ENCODE peak calls at places on chromosomes 4 and X, in five cellular contexts. X is breast epithelium; O is HT1080; J is heart right ventricle; Q is activated CD8-positive, alpha-beta memory T cell treated with anti-CD3 and anti-CD28 coated beads, Interleukin-2, amount 50 U/mL, for 4 hours. U is an unnamed sample.

GRCh38 chrX:54044877-54045328 is 630 bp upstream of the PHF8 start:
- DNase-seq in O (no peak), X (no peak), Q (no peak), J (no peak), U (no peak)

GRCh38 chr4:82745173-82745842 is 53.3 kb downstream of the SCD5 start:
- DNase-seq in J (no peak), X (peak), Q (no peak), O (no peak), U (no peak)

GRCh38 chr4:102449751-102450352 is 51.3 kb upstream of the NFKB1 start:
- DNase-seq in Q (peak), O (peak), J (no peak), X (no peak), U (no peak)

GRCh38 chrX:106730385-106730784 is 3.9 kb downstream of the RNF128 start:
- DNase-seq in O (no peak), X (no peak), J (no peak), Q (no peak), U (no peak)

GRCh38 chrX:70998402-70999027 is 67.6 kb upstream of the SLC7A3 start:
- DNase-seq in J (no peak), O (peak), Q (peak), X (peak), U (no peak)

GRCh38 chr4:54152846-54153600 is 53.1 kb downstream of the GSX2 start:
- DNase-seq in J (no peak), X (peak), Q (no peak), O (peak), U (no peak)

GRCh38 chr4:140094701-140095420 is 59.1 kb downstream of the MAML3 start:
- DNase-seq in Q (peak), X (peak), J (peak), O (peak), U (peak)

GRCh38 chrX:110563276-110563675 is 204.6 kb downstream of the RTL9 start:
- DNase-seq in Q (no peak), J (no peak), O (peak), X (no peak), U (no peak)

GRCh38 chrX:23840674-23841073 is 57.7 kb downstream of the SAT1 start:
- DNase-seq in J (no peak), X (no peak), O (no peak), Q (no peak), U (no peak)

GRCh38 chrX:17380221-17380620 is 5.2 kb downstream of the NHS start:
- DNase-seq in Q (no peak), J (no peak), X (no peak), O (peak), U (no peak)

GRCh38 chr4:114636192-114636935 is 37.8 kb downstream of the UGT8 start:
- DNase-seq in X (no peak), Q (no peak), J (no peak), O (no peak), U (no peak)

GRCh38 chrX:104482757-104483156 is 83.2 kb upstream of the IL1RAPL2 start:
- DNase-seq in J (no peak), X (no peak), Q (no peak), O (no peak), U (no peak)

GRCh38 chr4:154164931-154165839 is 326.4 kb downstream of the DCHS2 start:
- DNase-seq in O (peak), Q (no peak), X (no peak), J (no peak), U (peak)

GRCh38 chrX:49992809-49993208 is 70.4 kb downstream of the CLCN5 start:
- DNase-seq in Q (no peak), J (no peak), O (no peak), X (no peak), U (no peak)

GRCh38 chrX:29911673-29912072 is 303.7 kb upstream of the MAGEB2 start:
- DNase-seq in O (no peak), X (no peak), Q (no peak), J (no peak), U (no peak)

GRCh38 chrX:121259170-121259569 is 211.8 kb downstream of the GLUD2 start:
- DNase-seq in X (no peak), Q (no peak), J (no peak), O (no peak), U (no peak)

GRCh38 chr4:65580551-65580950 is 89.7 kb downstream of the EPHA5 start:
- DNase-seq in Q (no peak), O (peak), J (no peak), X (no peak), U (no peak)

GRCh38 chr4:173478136-173478860 is 51.7 kb downstream of the HAND2 start:
- DNase-seq in O (no peak), Q (no peak), J (no peak), X (no peak), U (no peak)